ENCODE peak calls at places on chromosomes 12 and 14, in nine cellular contexts. One of them, this sample, is unnamed.
A peak's percentile ranks its signal among the peaks of the same experiment; 100 is the strongest.

GRCh38 chr12:108313609-108314331 is 25.3 kb downstream of the CMKLR1 start:
- DNase-seq in fibroblast of villous mesenchyme: no peak
- DNase-seq in colonic mucosa: no peak
- DNase-seq in body of pancreas: no peak
- DNase-seq in mesothelial cell of epicardium: no peak
- DNase-seq in dorsolateral prefrontal cortex: no peak
- DNase-seq in upper lobe of left lung: no peak
- DNase-seq in fibroblast of pulmonary artery: no peak
- DNase-seq in osteoblast: no peak
- DNase-seq in this sample: no peak

GRCh38 chr14:44979740-44980346 is 17.9 kb downstream of the TOGARAM1 start:
- DNase-seq in osteoblast: no peak
- DNase-seq in dorsolateral prefrontal cortex: no peak
- DNase-seq in mesothelial cell of epicardium: no peak
- DNase-seq in fibroblast of villous mesenchyme: no peak
- DNase-seq in colonic mucosa: no peak
- DNase-seq in body of pancreas: peak; percentile 52
- DNase-seq in upper lobe of left lung: no peak
- DNase-seq in fibroblast of pulmonary artery: peak; percentile 22
- DNase-seq in this sample: peak; percentile 31

GRCh38 chr14:50947446-50947845 is 3.2 kb upstream of the PYGL start:
- DNase-seq in fibroblast of villous mesenchyme: no peak
- DNase-seq in dorsolateral prefrontal cortex: no peak
- DNase-seq in body of pancreas: no peak
- DNase-seq in upper lobe of left lung: no peak
- DNase-seq in fibroblast of pulmonary artery: no peak
- DNase-seq in mesothelial cell of epicardium: no peak
- DNase-seq in colonic mucosa: no peak
- DNase-seq in osteoblast: peak; percentile 69
- DNase-seq in this sample: no peak

GRCh38 chr12:82176761-82177490 is 181.3 kb downstream of the CCDC59 start:
- DNase-seq in fibroblast of villous mesenchyme: no peak
- DNase-seq in dorsolateral prefrontal cortex: no peak
- DNase-seq in colonic mucosa: no peak
- DNase-seq in upper lobe of left lung: no peak
- DNase-seq in osteoblast: no peak
- DNase-seq in mesothelial cell of epicardium: no peak
- DNase-seq in body of pancreas: no peak
- DNase-seq in fibroblast of pulmonary artery: no peak
- DNase-seq in this sample: no peak

GRCh38 chr12:106358410-106359241 is 1.1 kb downstream of the POLR3B start:
- DNase-seq in upper lobe of left lung: no peak
- DNase-seq in dorsolateral prefrontal cortex: no peak
- DNase-seq in fibroblast of pulmonary artery: peak; percentile 81
- DNase-seq in colonic mucosa: peak; percentile 55
- DNase-seq in body of pancreas: peak; percentile 17
- DNase-seq in osteoblast: peak; percentile 71
- DNase-seq in mesothelial cell of epicardium: no peak
- DNase-seq in fibroblast of villous mesenchyme: peak; percentile 96
- DNase-seq in this sample: peak; percentile 81

GRCh38 chr14:78758333-78758732 is 588.2 kb downstream of the NRXN3 start:
- DNase-seq in dorsolateral prefrontal cortex: no peak
- DNase-seq in body of pancreas: no peak
- DNase-seq in colonic mucosa: no peak
- DNase-seq in osteoblast: no peak
- DNase-seq in fibroblast of villous mesenchyme: peak; percentile 10
- DNase-seq in mesothelial cell of epicardium: no peak
- DNase-seq in fibroblast of pulmonary artery: peak; percentile 17
- DNase-seq in upper lobe of left lung: no peak
- DNase-seq in this sample: peak; percentile 18

GRCh38 chr14:90355540-90356518 is 24.1 kb upstream of the NRDE2 start:
- DNase-seq in fibroblast of pulmonary artery: no peak
- DNase-seq in dorsolateral prefrontal cortex: no peak
- DNase-seq in colonic mucosa: no peak
- DNase-seq in mesothelial cell of epicardium: no peak
- DNase-seq in upper lobe of left lung: no peak
- DNase-seq in fibroblast of villous mesenchyme: no peak
- DNase-seq in body of pancreas: no peak
- DNase-seq in osteoblast: no peak
- DNase-seq in this sample: no peak

GRCh38 chr12:130879781-130880389 is 8.0 kb downstream of the RAN start:
- DNase-seq in fibroblast of pulmonary artery: no peak
- DNase-seq in upper lobe of left lung: no peak
- DNase-seq in osteoblast: peak; percentile 77
- DNase-seq in colonic mucosa: no peak
- DNase-seq in body of pancreas: no peak
- DNase-seq in dorsolateral prefrontal cortex: no peak
- DNase-seq in fibroblast of villous mesenchyme: no peak
- DNase-seq in mesothelial cell of epicardium: no peak
- DNase-seq in this sample: no peak

GRCh38 chr14:69300601-69301221 is 40.8 kb downstream of the GALNT16 start:
- DNase-seq in body of pancreas: no peak
- DNase-seq in osteoblast: no peak
- DNase-seq in upper lobe of left lung: no peak
- DNase-seq in fibroblast of villous mesenchyme: no peak
- DNase-seq in fibroblast of pulmonary artery: no peak
- DNase-seq in dorsolateral prefrontal cortex: no peak
- DNase-seq in colonic mucosa: no peak
- DNase-seq in mesothelial cell of epicardium: no peak
- DNase-seq in this sample: no peak

GRCh38 chr12:104720346-104721064 is 237.6 kb downstream of the SLC41A2 start:
- DNase-seq in upper lobe of left lung: no peak
- DNase-seq in mesothelial cell of epicardium: no peak
- DNase-seq in fibroblast of pulmonary artery: no peak
- DNase-seq in colonic mucosa: peak; percentile 37
- DNase-seq in osteoblast: no peak
- DNase-seq in body of pancreas: no peak
- DNase-seq in fibroblast of villous mesenchyme: peak; percentile 42
- DNase-seq in dorsolateral prefrontal cortex: no peak
- DNase-seq in this sample: peak; percentile 33

GRCh38 chr12:19575307-19576243 is 136.3 kb downstream of the AEBP2 start:
- DNase-seq in upper lobe of left lung: no peak
- DNase-seq in fibroblast of pulmonary artery: peak; percentile 87
- DNase-seq in fibroblast of villous mesenchyme: peak; percentile 80
- DNase-seq in colonic mucosa: peak; percentile 23
- DNase-seq in mesothelial cell of epicardium: peak; percentile 51
- DNase-seq in osteoblast: peak; percentile 50
- DNase-seq in body of pancreas: peak; percentile 46
- DNase-seq in dorsolateral prefrontal cortex: no peak
- DNase-seq in this sample: peak; percentile 76

GRCh38 chr14:22390195-22390594 is 198.8 kb downstream of the DAD1 start:
- DNase-seq in upper lobe of left lung: no peak
- DNase-seq in mesothelial cell of epicardium: no peak
- DNase-seq in fibroblast of villous mesenchyme: no peak
- DNase-seq in body of pancreas: no peak
- DNase-seq in fibroblast of pulmonary artery: no peak
- DNase-seq in dorsolateral prefrontal cortex: no peak
- DNase-seq in osteoblast: peak; percentile 26
- DNase-seq in colonic mucosa: no peak
- DNase-seq in this sample: no peak

GRCh38 chr12:77928078-77928477 is 97.4 kb downstream of the NAV3 start:
- DNase-seq in osteoblast: no peak
- DNase-seq in dorsolateral prefrontal cortex: no peak
- DNase-seq in fibroblast of pulmonary artery: no peak
- DNase-seq in upper lobe of left lung: no peak
- DNase-seq in mesothelial cell of epicardium: no peak
- DNase-seq in colonic mucosa: no peak
- DNase-seq in fibroblast of villous mesenchyme: no peak
- DNase-seq in body of pancreas: no peak
- DNase-seq in this sample: no peak

DNA sequence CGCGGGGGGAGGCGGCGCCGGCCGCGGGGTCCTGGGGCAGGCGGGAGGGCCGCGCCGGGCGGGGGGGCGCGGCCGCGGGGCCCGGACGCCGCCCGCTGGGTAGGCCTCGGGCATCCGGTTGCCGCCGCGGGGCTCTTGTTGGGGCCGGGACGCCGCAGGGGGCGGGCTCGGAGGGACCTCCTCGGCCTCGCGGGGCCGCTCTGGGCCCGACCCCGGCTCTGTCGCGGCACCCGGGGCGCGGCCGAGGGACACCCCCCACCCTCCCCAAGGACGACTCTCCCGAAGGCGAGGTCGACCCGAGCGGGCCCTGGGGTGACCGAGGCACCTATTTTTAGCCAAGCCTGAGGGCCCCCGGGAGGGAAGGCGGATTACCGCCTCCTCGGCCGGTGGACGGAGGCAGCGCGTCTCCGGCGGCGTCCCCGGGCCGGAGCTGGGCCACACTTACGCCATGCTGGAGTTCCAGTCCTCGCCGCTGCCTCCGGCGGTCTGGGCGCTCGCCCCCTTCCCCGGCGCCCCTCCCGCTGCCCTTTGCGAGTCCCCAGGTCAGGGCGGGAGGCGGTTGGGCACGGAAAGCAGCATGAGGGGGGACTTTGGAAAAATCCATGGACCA is 499 bp downstream of the KTN1 start:
- DNase-seq in fibroblast of villous mesenchyme: peak; percentile 27
- DNase-seq in fibroblast of pulmonary artery: no peak
- DNase-seq in body of pancreas: peak; percentile 46
- DNase-seq in upper lobe of left lung: peak; percentile 91
- DNase-seq in osteoblast: peak; percentile 88
- DNase-seq in dorsolateral prefrontal cortex: no peak
- DNase-seq in mesothelial cell of epicardium: peak; percentile 65
- DNase-seq in colonic mucosa: peak; percentile 61
- DNase-seq in this sample: peak; percentile 31
- TF ChIP-seq CTCF in fibroblast of villous mesenchyme: no peak
- TF ChIP-seq CTCF in fibroblast of pulmonary artery: no peak
- TF ChIP-seq CTCF in body of pancreas: no peak
- TF ChIP-seq CTCF in upper lobe of left lung: peak; percentile 5
- TF ChIP-seq CTCF in osteoblast: no peak
- TF ChIP-seq CTCF in dorsolateral prefrontal cortex: no peak
- TF ChIP-seq CTCF in mesothelial cell of epicardium: no peak
- TF ChIP-seq CTCF in colonic mucosa: no peak
- TF ChIP-seq CTCF in this sample: no peak

GRCh38 chr12:39070775-39071174 is 165.4 kb upstream of the CPNE8 start:
- DNase-seq in upper lobe of left lung: no peak
- DNase-seq in fibroblast of villous mesenchyme: no peak
- DNase-seq in dorsolateral prefrontal cortex: no peak
- DNase-seq in osteoblast: no peak
- DNase-seq in colonic mucosa: no peak
- DNase-seq in fibroblast of pulmonary artery: no peak
- DNase-seq in body of pancreas: no peak
- DNase-seq in mesothelial cell of epicardium: no peak
- DNase-seq in this sample: no peak

GRCh38 chr12:39077226-39077625 is 171.8 kb upstream of the CPNE8 start:
- DNase-seq in osteoblast: no peak
- DNase-seq in mesothelial cell of epicardium: no peak
- DNase-seq in upper lobe of left lung: no peak
- DNase-seq in dorsolateral prefrontal cortex: no peak
- DNase-seq in body of pancreas: no peak
- DNase-seq in fibroblast of villous mesenchyme: no peak
- DNase-seq in fibroblast of pulmonary artery: no peak
- DNase-seq in colonic mucosa: no peak
- DNase-seq in this sample: no peak

GRCh38 chr12:39074063-39074462 is 168.7 kb upstream of the CPNE8 start:
- DNase-seq in mesothelial cell of epicardium: no peak
- DNase-seq in fibroblast of pulmonary artery: no peak
- DNase-seq in body of pancreas: no peak
- DNase-seq in upper lobe of left lung: no peak
- DNase-seq in colonic mucosa: no peak
- DNase-seq in osteoblast: no peak
- DNase-seq in fibroblast of villous mesenchyme: no peak
- DNase-seq in dorsolateral prefrontal cortex: no peak
- DNase-seq in this sample: no peak

GRCh38 chr12:39072658-39073057 is 167.3 kb upstream of the CPNE8 start:
- DNase-seq in fibroblast of villous mesenchyme: no peak
- DNase-seq in upper lobe of left lung: no peak
- DNase-seq in osteoblast: no peak
- DNase-seq in mesothelial cell of epicardium: no peak
- DNase-seq in dorsolateral prefrontal cortex: no peak
- DNase-seq in fibroblast of pulmonary artery: no peak
- DNase-seq in body of pancreas: no peak
- DNase-seq in colonic mucosa: no peak
- DNase-seq in this sample: no peak

GRCh38 chr12:39071611-39072010 is 166.2 kb upstream of the CPNE8 start:
- DNase-seq in fibroblast of villous mesenchyme: no peak
- DNase-seq in mesothelial cell of epicardium: no peak
- DNase-seq in upper lobe of left lung: no peak
- DNase-seq in osteoblast: no peak
- DNase-seq in body of pancreas: no peak
- DNase-seq in fibroblast of pulmonary artery: no peak
- DNase-seq in colonic mucosa: no peak
- DNase-seq in dorsolateral prefrontal cortex: no peak
- DNase-seq in this sample: no peak
- TF ChIP-seq CTCF in fibroblast of villous mesenchyme: no peak
- TF ChIP-seq CTCF in mesothelial cell of epicardium: no peak
- TF ChIP-seq CTCF in upper lobe of left lung: no peak
- TF ChIP-seq CTCF in osteoblast: no peak
- TF ChIP-seq CTCF in body of pancreas: no peak
- TF ChIP-seq CTCF in fibroblast of pulmonary artery: no peak
- TF ChIP-seq CTCF in colonic mucosa: no peak
- TF ChIP-seq CTCF in dorsolateral prefrontal cortex: no peak
- TF ChIP-seq CTCF in this sample: no peak

DNA sequence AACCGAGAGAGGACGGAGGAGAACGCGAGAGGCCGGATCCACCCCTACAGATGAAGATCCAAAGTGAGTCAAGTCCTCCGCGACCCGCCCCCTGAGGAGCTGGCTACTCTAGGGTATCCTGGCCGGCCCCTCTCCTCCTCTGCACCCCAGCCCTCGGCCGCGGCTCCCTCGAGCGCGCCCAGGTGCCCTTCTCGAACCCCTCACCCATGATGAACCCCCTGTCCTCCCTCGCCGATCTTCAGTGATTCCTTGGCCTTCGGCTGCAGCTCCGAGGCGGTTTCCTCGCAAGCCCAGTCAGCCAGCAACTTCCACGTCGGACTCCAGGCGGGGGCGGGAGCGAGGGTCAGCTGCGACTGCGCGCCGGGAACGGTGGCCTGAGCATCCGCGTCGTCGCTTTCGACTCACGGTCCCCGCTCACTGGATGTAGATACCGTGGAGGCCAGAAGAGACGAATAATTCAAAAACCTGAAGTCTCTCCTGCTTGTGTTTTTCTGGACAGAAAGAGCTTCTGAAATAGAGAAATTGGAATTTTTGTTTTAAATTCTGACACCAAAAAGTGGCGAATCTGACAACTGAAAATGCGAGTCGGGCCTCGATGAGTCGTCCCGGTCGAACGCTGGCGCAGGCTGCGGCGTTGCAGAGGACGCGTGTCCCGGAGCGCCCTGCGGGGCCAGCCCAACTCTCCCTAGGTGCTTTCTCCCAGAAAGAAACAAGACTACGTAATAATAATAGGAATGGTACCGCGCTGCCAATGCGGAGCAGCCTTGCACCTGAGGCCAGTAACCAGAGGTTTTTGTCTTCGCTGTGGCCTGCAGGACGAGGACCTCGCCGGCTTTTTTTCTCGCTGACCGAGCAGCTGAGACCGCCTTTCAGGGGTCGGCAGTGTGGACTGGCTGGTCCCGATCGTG is at the start of gene ARL1:
- DNase-seq in fibroblast of villous mesenchyme: peak; percentile 91
- DNase-seq in fibroblast of pulmonary artery: peak; percentile 92
- DNase-seq in mesothelial cell of epicardium: peak; percentile 86
- DNase-seq in colonic mucosa: peak; percentile 85
- DNase-seq in body of pancreas: peak; percentile 83
- DNase-seq in osteoblast: peak; percentile 95
- DNase-seq in upper lobe of left lung: peak; percentile 96
- DNase-seq in dorsolateral prefrontal cortex: peak; percentile 78
- DNase-seq in this sample: peak; percentile 93
- TF ChIP-seq CTCF in fibroblast of villous mesenchyme: no peak
- TF ChIP-seq CTCF in fibroblast of pulmonary artery: no peak
- TF ChIP-seq CTCF in mesothelial cell of epicardium: no peak
- TF ChIP-seq CTCF in colonic mucosa: no peak
- TF ChIP-seq CTCF in body of pancreas: no peak
- TF ChIP-seq CTCF in osteoblast: no peak
- TF ChIP-seq CTCF in upper lobe of left lung: no peak
- TF ChIP-seq CTCF in dorsolateral prefrontal cortex: peak; percentile 36
- TF ChIP-seq CTCF in this sample: no peak

GRCh38 chr12:32134144-32134888 is 27.7 kb downstream of the BICD1 start:
- DNase-seq in fibroblast of villous mesenchyme: peak; percentile 26
- DNase-seq in upper lobe of left lung: no peak
- DNase-seq in fibroblast of pulmonary artery: peak; percentile 59
- DNase-seq in osteoblast: no peak
- DNase-seq in colonic mucosa: no peak
- DNase-seq in dorsolateral prefrontal cortex: no peak
- DNase-seq in mesothelial cell of epicardium: no peak
- DNase-seq in body of pancreas: no peak
- DNase-seq in this sample: peak; percentile 51
- TF ChIP-seq CTCF in fibroblast of villous mesenchyme: no peak
- TF ChIP-seq CTCF in upper lobe of left lung: no peak
- TF ChIP-seq CTCF in fibroblast of pulmonary artery: peak; percentile 4
- TF ChIP-seq CTCF in osteoblast: no peak
- TF ChIP-seq CTCF in colonic mucosa: no peak
- TF ChIP-seq CTCF in dorsolateral prefrontal cortex: no peak
- TF ChIP-seq CTCF in mesothelial cell of epicardium: no peak
- TF ChIP-seq CTCF in body of pancreas: no peak
- TF ChIP-seq CTCF in this sample: peak; percentile 9